ENCODE peak calls at places on chromosomes 12 and 14, in seven cellular contexts. V, M, S, Y, F, G and R are unnamed samples.

GRCh38 chr14:70033561-70033960 is 154.3 kb downstream of the SMOC1 start:
- DNase-seq in V (no peak), M (no peak), F (no peak), Y (no peak), S (no peak), G (no peak), R (no peak)

GRCh38 chr14:72476657-72477499 is 417.0 kb downstream of the DPF3 start:
- DNase-seq in S (no peak), F (peak), M (no peak), V (peak), Y (no peak), G (no peak), R (no peak)

GRCh38 chr12:6775185-6775770 is 3.0 kb downstream of the LAG3 start:
- DNase-seq in M (no peak), F (no peak), Y (no peak), G (no peak), V (no peak), S (no peak), R (no peak)

GRCh38 chr12:111636209-111636928 is 37.3 kb upstream of the ATXN2 start:
- DNase-seq in G (no peak), V (peak), F (peak), Y (peak), M (peak), S (no peak), R (peak)

GRCh38 chr12:89706551-89707348 is 1.9 kb downstream of the ATP2B1 start:
- DNase-seq in G (no peak), V (no peak), M (peak), F (no peak), S (peak), Y (peak), R (no peak)

GRCh38 chr12:69623970-69624369 is 13.3 kb upstream of the LRRC10 start:
- DNase-seq in G (peak), Y (no peak), V (no peak), F (no peak), S (no peak), M (peak), R (no peak)

GRCh38 chr14:35915775-35916174 is 89.6 kb downstream of the BRMS1L start:
- DNase-seq in S (no peak), Y (no peak), G (no peak), M (no peak), F (no peak), V (no peak), R (no peak)

GRCh38 chr12:104641862-104642261 is 185.1 kb downstream of the CHST11 start:
- DNase-seq in S (no peak), F (peak), Y (no peak), G (no peak), V (no peak), M (no peak), R (no peak)

GRCh38 chr12:70919597-70920035 is 922 bp downstream of the PTPRR start:
- DNase-seq in M (peak), G (no peak), V (no peak), Y (no peak), F (no peak), S (no peak), R (no peak)

GRCh38 chr12:121894633-121895032 is 6.0 kb downstream of the PSMD9 start:
- DNase-seq in G (no peak), V (no peak), M (peak), F (no peak), S (peak), Y (peak), R (no peak)

GRCh38 chr12:130007771-130008170 is 103.9 kb upstream of the TMEM132D start:
- DNase-seq in M (no peak), F (no peak), V (no peak), G (peak), Y (no peak), S (no peak), R (no peak)

GRCh38 chr12:10722502-10722904 is 620 bp downstream of the YBX3 start:
- DNase-seq in M (peak), G (peak), S (peak), Y (peak), V (no peak), F (peak), R (peak)

DNA sequence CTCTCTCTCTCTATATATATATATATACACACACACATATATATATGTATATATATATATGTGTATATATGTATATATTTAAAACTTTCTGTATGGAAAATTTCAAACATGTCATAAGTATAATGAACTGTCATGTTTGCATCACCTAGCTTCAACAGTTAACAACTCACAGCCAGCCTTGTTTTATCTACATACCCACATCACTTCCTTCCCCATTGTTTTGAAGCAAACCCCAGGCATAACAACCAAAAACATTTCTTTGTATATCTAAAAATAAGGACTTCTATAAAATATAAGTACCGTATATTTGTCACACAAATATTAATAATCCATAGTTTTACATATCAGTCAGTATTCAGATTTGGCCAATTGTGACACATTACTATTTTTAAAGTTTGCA is 57.4 kb downstream of the PAPOLA start:
- DNase-seq in Y (no peak), G (no peak), V (no peak), M (no peak), S (no peak), F (no peak), R (no peak)
- H3K27ac ChIP-seq in Y (no peak), G (no peak), V (no peak), M (no peak), S (no peak), F (no peak), R (no peak)

GRCh38 chr12:2526371-2526770 is 268.4 kb upstream of the FKBP4 start:
- DNase-seq in F (no peak), V (no peak), Y (no peak), M (no peak), S (no peak), G (no peak), R (no peak)

GRCh38 chr12:2528001-2528400 is 266.8 kb upstream of the FKBP4 start:
- DNase-seq in Y (no peak), G (no peak), S (no peak), V (no peak), M (no peak), F (no peak), R (no peak)

GRCh38 chr12:2520722-2521246 is 274.0 kb upstream of the FKBP4 start:
- DNase-seq in F (no peak), V (no peak), M (no peak), G (no peak), Y (no peak), S (no peak), R (no peak)

GRCh38 chr12:2523317-2523716 is 271.5 kb upstream of the FKBP4 start:
- DNase-seq in F (no peak), S (no peak), M (no peak), G (no peak), V (no peak), Y (no peak), R (no peak)

GRCh38 chr12:2523881-2524561 is 270.7 kb upstream of the FKBP4 start:
- DNase-seq in M (no peak), G (no peak), S (no peak), F (no peak), V (no peak), Y (no peak), R (no peak)
- TF ChIP-seq EP300 in M (no peak), G (no peak), S (no peak), F (no peak), V (no peak), Y (no peak), R (no peak)

DNA sequence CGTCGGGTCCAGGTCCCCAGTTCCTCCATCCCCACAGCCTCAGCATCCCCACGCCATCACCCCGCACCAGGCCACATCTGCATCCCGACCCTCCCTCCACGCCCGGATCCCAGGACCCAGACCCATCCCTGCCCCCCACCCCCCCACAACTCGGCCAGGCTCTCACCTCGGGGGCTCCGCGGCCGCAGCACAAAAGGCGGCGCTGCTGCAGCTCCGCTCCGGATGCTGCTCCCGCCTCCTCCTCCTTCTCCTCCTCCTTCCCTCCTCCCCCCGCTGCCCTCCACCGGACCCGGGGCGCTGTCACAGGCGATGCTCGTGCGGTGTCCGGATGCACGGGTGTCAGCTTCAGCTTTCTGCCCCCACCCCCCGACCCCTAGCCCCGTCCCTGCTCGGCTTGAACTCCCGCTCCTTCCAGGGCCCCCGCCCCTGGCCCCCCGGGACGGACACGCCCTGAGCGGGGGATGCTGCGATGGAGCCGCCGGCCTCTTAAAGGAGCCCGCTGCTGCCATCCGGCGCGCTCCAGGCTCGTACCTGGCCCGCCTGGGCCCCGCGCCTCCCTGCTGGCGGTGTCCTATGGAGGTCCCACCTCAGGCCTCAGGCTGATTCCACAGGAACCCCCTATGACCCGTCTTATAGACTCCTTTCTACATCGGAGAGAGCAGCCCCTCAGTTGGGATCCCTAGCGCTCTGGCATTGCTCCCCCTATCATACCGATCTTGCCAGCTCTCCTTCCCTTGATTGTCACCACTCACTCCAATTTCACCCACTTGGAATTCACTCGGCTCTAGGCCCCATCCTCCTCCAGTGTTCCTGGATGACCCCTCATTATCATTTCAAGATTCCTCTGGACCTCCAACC is at the start of gene MAP3K12:
- DNase-seq in F (peak), M (peak), S (peak), Y (peak), G (peak), V (no peak), R (peak)
- TF ChIP-seq CTCF in F (no peak), M (no peak), S (peak), Y (no peak), G (no peak), V (no peak), R (no peak)

GRCh38 chr12:2384029-2384386 is 331.2 kb downstream of the CACNA1C start:
- DNase-seq in V (no peak), Y (no peak), F (peak), M (no peak), S (no peak), G (no peak), R (no peak)
- H3K27ac ChIP-seq in V (no peak), Y (no peak), F (peak), M (no peak), S (no peak), G (peak), R (peak)